ENCODE peak calls at places on chromosomes 6 and 20, in seven cellular contexts. One of them, this sample, is unnamed.

GRCh38 chr6:35304299-35304698 is 6.7 kb downstream of the DEF6 start:
- DNase-seq in tibial artery: no peak
- DNase-seq in epithelial cell of prostate: no peak
- DNase-seq in stimulated activated CD4-positive, alpha-beta T cell treated with anti-CD3 and anti-CD28 coated beads, Interleukin-2, amount 100 ng/mL, for 48 hours: no peak
- DNase-seq in H9: no peak
- DNase-seq in nephron progenitor cell: no peak
- DNase-seq in fibroblast of mammary gland: no peak
- DNase-seq in this sample: no peak

GRCh38 chr6:142275146-142276006 is 26.4 kb upstream of the ADGRG6 start:
- DNase-seq in stimulated activated CD4-positive, alpha-beta T cell treated with anti-CD3 and anti-CD28 coated beads, Interleukin-2, amount 100 ng/mL, for 48 hours: no peak
- DNase-seq in H9: no peak
- DNase-seq in fibroblast of mammary gland: no peak
- DNase-seq in tibial artery: no peak
- DNase-seq in epithelial cell of prostate: no peak
- DNase-seq in nephron progenitor cell: no peak
- DNase-seq in this sample: no peak

GRCh38 chr6:164286021-164286420 is 871.5 kb downstream of the QKI start:
- DNase-seq in H9: no peak
- DNase-seq in fibroblast of mammary gland: peak; percentile 26
- DNase-seq in stimulated activated CD4-positive, alpha-beta T cell treated with anti-CD3 and anti-CD28 coated beads, Interleukin-2, amount 100 ng/mL, for 48 hours: no peak
- DNase-seq in nephron progenitor cell: no peak
- DNase-seq in epithelial cell of prostate: no peak
- DNase-seq in tibial artery: no peak
- DNase-seq in this sample: no peak

GRCh38 chr20:46830886-46831632 is 63.6 kb upstream of the EYA2 start:
- DNase-seq in H9: no peak
- DNase-seq in nephron progenitor cell: no peak
- DNase-seq in epithelial cell of prostate: no peak
- DNase-seq in stimulated activated CD4-positive, alpha-beta T cell treated with anti-CD3 and anti-CD28 coated beads, Interleukin-2, amount 100 ng/mL, for 48 hours: no peak
- DNase-seq in tibial artery: no peak
- DNase-seq in fibroblast of mammary gland: no peak
- DNase-seq in this sample: no peak

GRCh38 chr20:62887147-62887859 is 25.7 kb upstream of the TCFL5 start:
- DNase-seq in nephron progenitor cell: no peak
- DNase-seq in H9: no peak
- DNase-seq in epithelial cell of prostate: peak; percentile 51
- DNase-seq in tibial artery: no peak
- DNase-seq in stimulated activated CD4-positive, alpha-beta T cell treated with anti-CD3 and anti-CD28 coated beads, Interleukin-2, amount 100 ng/mL, for 48 hours: no peak
- DNase-seq in fibroblast of mammary gland: peak; percentile 77
- DNase-seq in this sample: no peak

GRCh38 chr6:45728674-45729073 is 287.0 kb downstream of the CLIC5 start:
- DNase-seq in tibial artery: no peak
- DNase-seq in stimulated activated CD4-positive, alpha-beta T cell treated with anti-CD3 and anti-CD28 coated beads, Interleukin-2, amount 100 ng/mL, for 48 hours: no peak
- DNase-seq in nephron progenitor cell: no peak
- DNase-seq in H9: no peak
- DNase-seq in fibroblast of mammary gland: peak; percentile 65
- DNase-seq in epithelial cell of prostate: peak; percentile 57
- DNase-seq in this sample: no peak

GRCh38 chr6:126388235-126388634 is 48.3 kb downstream of the CENPW start:
- DNase-seq in tibial artery: no peak
- DNase-seq in epithelial cell of prostate: no peak
- DNase-seq in H9: no peak
- DNase-seq in nephron progenitor cell: no peak
- DNase-seq in stimulated activated CD4-positive, alpha-beta T cell treated with anti-CD3 and anti-CD28 coated beads, Interleukin-2, amount 100 ng/mL, for 48 hours: no peak
- DNase-seq in fibroblast of mammary gland: peak; percentile 26
- DNase-seq in this sample: no peak

GRCh38 chr20:17616480-17617211 is 46.8 kb downstream of the DSTN start:
- DNase-seq in fibroblast of mammary gland: no peak
- DNase-seq in tibial artery: peak; percentile 64
- DNase-seq in H9: peak; percentile 23
- DNase-seq in epithelial cell of prostate: no peak
- DNase-seq in stimulated activated CD4-positive, alpha-beta T cell treated with anti-CD3 and anti-CD28 coated beads, Interleukin-2, amount 100 ng/mL, for 48 hours: no peak
- DNase-seq in nephron progenitor cell: no peak
- DNase-seq in this sample: peak; percentile 13

GRCh38 chr20:14992071-14992654 is 654.8 kb upstream of the FLRT3 start:
- DNase-seq in fibroblast of mammary gland: peak; percentile 64
- DNase-seq in tibial artery: no peak
- DNase-seq in epithelial cell of prostate: peak; percentile 29
- DNase-seq in H9: no peak
- DNase-seq in stimulated activated CD4-positive, alpha-beta T cell treated with anti-CD3 and anti-CD28 coated beads, Interleukin-2, amount 100 ng/mL, for 48 hours: no peak
- DNase-seq in nephron progenitor cell: no peak
- DNase-seq in this sample: no peak

GRCh38 chr6:77619114-77619513 is 33.7 kb upstream of the MEI4 start:
- DNase-seq in fibroblast of mammary gland: no peak
- DNase-seq in tibial artery: no peak
- DNase-seq in nephron progenitor cell: no peak
- DNase-seq in epithelial cell of prostate: no peak
- DNase-seq in H9: no peak
- DNase-seq in stimulated activated CD4-positive, alpha-beta T cell treated with anti-CD3 and anti-CD28 coated beads, Interleukin-2, amount 100 ng/mL, for 48 hours: no peak
- DNase-seq in this sample: no peak

GRCh38 chr6:2396856-2397640 is 151.6 kb upstream of the GMDS start:
- DNase-seq in stimulated activated CD4-positive, alpha-beta T cell treated with anti-CD3 and anti-CD28 coated beads, Interleukin-2, amount 100 ng/mL, for 48 hours: no peak
- DNase-seq in nephron progenitor cell: no peak
- DNase-seq in tibial artery: peak; percentile 68
- DNase-seq in H9: no peak
- DNase-seq in epithelial cell of prostate: no peak
- DNase-seq in fibroblast of mammary gland: peak; percentile 60
- DNase-seq in this sample: no peak

GRCh38 chr6:2467929-2468600 is 222.7 kb upstream of the GMDS start:
- DNase-seq in fibroblast of mammary gland: no peak
- DNase-seq in epithelial cell of prostate: no peak
- DNase-seq in stimulated activated CD4-positive, alpha-beta T cell treated with anti-CD3 and anti-CD28 coated beads, Interleukin-2, amount 100 ng/mL, for 48 hours: no peak
- DNase-seq in tibial artery: no peak
- DNase-seq in nephron progenitor cell: no peak
- DNase-seq in H9: no peak
- DNase-seq in this sample: no peak

GRCh38 chr20:49030954-49031619 is 15.0 kb upstream of the CSE1L start:
- DNase-seq in stimulated activated CD4-positive, alpha-beta T cell treated with anti-CD3 and anti-CD28 coated beads, Interleukin-2, amount 100 ng/mL, for 48 hours: no peak
- DNase-seq in tibial artery: no peak
- DNase-seq in H9: no peak
- DNase-seq in epithelial cell of prostate: no peak
- DNase-seq in fibroblast of mammary gland: peak; percentile 42
- DNase-seq in nephron progenitor cell: no peak
- DNase-seq in this sample: no peak

GRCh38 chr6:104711371-104711770 is 148.3 kb downstream of the HACE1 start:
- DNase-seq in stimulated activated CD4-positive, alpha-beta T cell treated with anti-CD3 and anti-CD28 coated beads, Interleukin-2, amount 100 ng/mL, for 48 hours: no peak
- DNase-seq in epithelial cell of prostate: peak; percentile 74
- DNase-seq in H9: no peak
- DNase-seq in fibroblast of mammary gland: peak; percentile 67
- DNase-seq in nephron progenitor cell: no peak
- DNase-seq in tibial artery: no peak
- DNase-seq in this sample: no peak